ENCODE peak calls at places on chromosomes 4 and X, in four cellular contexts. One of them, this sample, is unnamed.

GRCh38 chr4:152033621-152034020 is 272.8 kb upstream of the GATB start:
- DNase-seq in stimulated activated CD4-positive, alpha-beta T cell treated with anti-CD3 and anti-CD28 coated beads, TNF-alpha, amount 100 ng/mL, for 1 hour: no peak
- DNase-seq in foreskin fibroblast: no peak
- DNase-seq in NCI-H1092: no peak
- DNase-seq in this sample: no peak

GRCh38 chr4:145878501-145879435 is 59.9 kb downstream of the ZNF827 start:
- DNase-seq in stimulated activated CD4-positive, alpha-beta T cell treated with anti-CD3 and anti-CD28 coated beads, TNF-alpha, amount 100 ng/mL, for 1 hour: no peak
- DNase-seq in foreskin fibroblast: peak; percentile 84
- DNase-seq in NCI-H1092: no peak
- DNase-seq in this sample: peak; percentile 47

GRCh38 chr4:59553063-59553738 is 1646.9 kb upstream of the ADGRL3 start:
- DNase-seq in stimulated activated CD4-positive, alpha-beta T cell treated with anti-CD3 and anti-CD28 coated beads, TNF-alpha, amount 100 ng/mL, for 1 hour: no peak
- DNase-seq in foreskin fibroblast: peak; percentile 64
- DNase-seq in NCI-H1092: no peak
- DNase-seq in this sample: no peak

GRCh38 chr4:141563721-141564120 is 72.7 kb upstream of the IL15 start:
- DNase-seq in stimulated activated CD4-positive, alpha-beta T cell treated with anti-CD3 and anti-CD28 coated beads, TNF-alpha, amount 100 ng/mL, for 1 hour: no peak
- DNase-seq in foreskin fibroblast: peak; percentile 41
- DNase-seq in NCI-H1092: no peak
- DNase-seq in this sample: no peak

GRCh38 chrX:6266041-6266440 is 37.4 kb upstream of the NLGN4X start:
- DNase-seq in stimulated activated CD4-positive, alpha-beta T cell treated with anti-CD3 and anti-CD28 coated beads, TNF-alpha, amount 100 ng/mL, for 1 hour: no peak
- DNase-seq in foreskin fibroblast: no peak
- DNase-seq in NCI-H1092: no peak
- DNase-seq in this sample: no peak

GRCh38 chr4:8534129-8534528 is 46.1 kb upstream of the GPR78 start:
- DNase-seq in stimulated activated CD4-positive, alpha-beta T cell treated with anti-CD3 and anti-CD28 coated beads, TNF-alpha, amount 100 ng/mL, for 1 hour: no peak
- DNase-seq in foreskin fibroblast: no peak
- DNase-seq in NCI-H1092: no peak
- DNase-seq in this sample: peak; percentile 24

GRCh38 chr4:76198411-76199237 is 15.0 kb downstream of the SCARB2 start:
- DNase-seq in stimulated activated CD4-positive, alpha-beta T cell treated with anti-CD3 and anti-CD28 coated beads, TNF-alpha, amount 100 ng/mL, for 1 hour: no peak
- DNase-seq in foreskin fibroblast: peak; percentile 89
- DNase-seq in NCI-H1092: peak; percentile 87
- DNase-seq in this sample: peak; percentile 53

GRCh38 chrX:154074199-154074598 is 23.3 kb downstream of the MECP2 start:
- DNase-seq in stimulated activated CD4-positive, alpha-beta T cell treated with anti-CD3 and anti-CD28 coated beads, TNF-alpha, amount 100 ng/mL, for 1 hour: no peak
- DNase-seq in foreskin fibroblast: peak; percentile 51
- DNase-seq in NCI-H1092: no peak
- DNase-seq in this sample: peak; percentile 28

GRCh38 chr4:85829276-85830051 is 354.5 kb downstream of the ARHGAP24 start:
- DNase-seq in stimulated activated CD4-positive, alpha-beta T cell treated with anti-CD3 and anti-CD28 coated beads, TNF-alpha, amount 100 ng/mL, for 1 hour: no peak
- DNase-seq in foreskin fibroblast: peak; percentile 49
- DNase-seq in NCI-H1092: no peak
- DNase-seq in this sample: no peak

GRCh38 chrX:38061335-38061734 is 55.0 kb downstream of the SYTL5 start:
- DNase-seq in stimulated activated CD4-positive, alpha-beta T cell treated with anti-CD3 and anti-CD28 coated beads, TNF-alpha, amount 100 ng/mL, for 1 hour: no peak
- DNase-seq in foreskin fibroblast: peak; percentile 70
- DNase-seq in NCI-H1092: no peak
- DNase-seq in this sample: no peak

GRCh38 chrX:50643525-50644137 is 170.4 kb downstream of the SHROOM4 start:
- DNase-seq in stimulated activated CD4-positive, alpha-beta T cell treated with anti-CD3 and anti-CD28 coated beads, TNF-alpha, amount 100 ng/mL, for 1 hour: no peak
- DNase-seq in foreskin fibroblast: no peak
- DNase-seq in NCI-H1092: no peak
- DNase-seq in this sample: no peak

This sample was measured in fibroblast of the conjunctiva.